ENCODE peak calls at places on chromosomes 2 and 18, in six cellular contexts. U is epithelial cell of prostate; G is OCI-LY7; Y is effector memory CD4-positive, alpha-beta T cell; E is ovary; I is GM12878. Z is an unnamed sample.

GRCh38 chr2:12501469-12502147 is 215.1 kb upstream of the TRIB2 start:
- DNase-seq in U (no peak), G (no peak), Y (peak), E (no peak), I (peak), Z (no peak)

GRCh38 chr2:50582164-50582563 is 449.8 kb downstream of the NRXN1 start:
- DNase-seq in U (no peak), G (no peak), Y (no peak), E (no peak), I (no peak), Z (peak)

GRCh38 chr2:79082987-79083386 is 4.8 kb downstream of the REG1B start:
- DNase-seq in U (no peak), G (no peak), Y (no peak), E (no peak), I (no peak), Z (peak)

GRCh38 chr2:3170792-3171455 is 206.7 kb downstream of the EIPR1 start:
- DNase-seq in U (no peak), G (no peak), Y (no peak), E (no peak), I (no peak), Z (no peak)

GRCh38 chr18:57030417-57030816 is 116.5 kb upstream of the BOD1L2 start:
- DNase-seq in U (no peak), G (no peak), Y (no peak), E (no peak), I (no peak), Z (no peak)

GRCh38 chr2:51994123-51994788 is 962.3 kb upstream of the NRXN1 start:
- DNase-seq in U (no peak), G (no peak), Y (no peak), E (no peak), I (no peak), Z (no peak)

GRCh38 chr2:19086351-19086750 is 272.1 kb downstream of the OSR1 start:
- DNase-seq in U (no peak), G (no peak), Y (no peak), E (no peak), I (no peak), Z (no peak)

GRCh38 chr2:55056024-55056521 is 5.8 kb upstream of the RTN4 start:
- DNase-seq in U (no peak), G (no peak), Y (no peak), E (no peak), I (no peak), Z (no peak)

GRCh38 chr18:37524546-37525301 is 40.9 kb downstream of the CELF4 start:
- DNase-seq in U (no peak), G (no peak), Y (no peak), E (no peak), I (no peak), Z (no peak)

GRCh38 chr2:47195149-47195548 is 40.0 kb upstream of the STPG4 start:
- DNase-seq in U (no peak), G (no peak), Y (no peak), E (no peak), I (no peak), Z (no peak)

GRCh38 chr2:47194410-47194809 is 39.3 kb upstream of the STPG4 start:
- DNase-seq in U (no peak), G (no peak), Y (no peak), E (no peak), I (no peak), Z (no peak)

GRCh38 chr2:47201224-47201623 is 46.1 kb upstream of the STPG4 start:
- DNase-seq in U (no peak), G (no peak), Y (no peak), E (no peak), I (no peak), Z (no peak)

GRCh38 chr2:47196499-47196898 is 41.4 kb upstream of the STPG4 start:
- DNase-seq in U (no peak), G (no peak), Y (no peak), E (no peak), I (no peak), Z (no peak)

DNA sequence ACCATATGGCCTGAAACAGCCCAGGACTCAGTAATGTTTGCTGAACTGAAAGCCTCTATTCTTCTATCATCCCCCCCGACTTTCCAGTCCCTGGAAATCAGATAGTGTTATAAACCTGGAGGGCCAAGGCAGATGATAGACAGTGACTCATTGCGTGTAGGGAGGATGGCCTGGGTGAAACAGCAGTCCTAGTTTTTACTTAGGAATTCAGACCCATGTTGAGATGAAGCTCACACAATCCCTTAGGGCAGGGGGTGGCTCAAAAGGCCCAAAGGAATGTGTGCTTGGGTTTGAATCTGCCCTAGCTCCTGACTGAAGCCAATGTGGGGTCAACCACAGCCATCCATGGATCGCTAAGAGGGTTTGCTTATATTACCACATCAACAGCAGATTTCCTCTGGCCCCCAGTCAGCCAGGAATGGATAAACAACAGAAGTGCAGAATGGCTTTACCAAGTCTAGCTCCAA is 43.9 kb upstream of the STPG4 start:
- DNase-seq in U (no peak), G (no peak), Y (no peak), E (no peak), I (no peak), Z (no peak)
- H3K27ac ChIP-seq in U (peak), G (no peak), Y (no peak), E (no peak), I (no peak), Z (no peak)

DNA sequence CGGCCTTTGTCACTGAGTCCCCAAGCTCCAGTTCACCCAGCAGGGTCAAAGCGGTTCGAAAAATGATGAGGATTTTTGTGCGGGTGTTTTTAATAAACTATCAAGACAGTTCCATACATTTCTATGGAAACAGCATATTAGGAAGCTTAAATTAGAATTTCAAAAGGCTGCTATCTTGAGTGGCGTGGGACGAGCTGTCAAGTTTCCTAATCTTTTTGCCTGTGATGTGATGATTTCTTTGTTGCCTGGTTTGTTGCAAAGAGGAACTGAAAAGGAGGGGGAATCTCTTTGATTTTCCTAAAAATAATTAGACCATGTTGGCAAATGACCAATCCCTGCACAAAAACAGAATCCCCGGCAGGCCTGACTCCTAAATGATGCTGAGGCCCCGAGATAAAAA is 66.2 kb upstream of the ATG16L1 start:
- DNase-seq in U (no peak), G (no peak), Y (no peak), E (no peak), I (no peak), Z (no peak)
- H3K27ac ChIP-seq in U (no peak), G (peak), Y (no peak), E (no peak), I (no peak), Z (no peak)

GRCh38 chr18:62325806-62326645 is 916 bp downstream of the TNFRSF11A start:
- DNase-seq in U (no peak), G (no peak), Y (no peak), E (no peak), I (no peak), Z (no peak)
- H3K27ac ChIP-seq in U (no peak), G (no peak), Y (no peak), E (no peak), I (no peak), Z (no peak)

DNA sequence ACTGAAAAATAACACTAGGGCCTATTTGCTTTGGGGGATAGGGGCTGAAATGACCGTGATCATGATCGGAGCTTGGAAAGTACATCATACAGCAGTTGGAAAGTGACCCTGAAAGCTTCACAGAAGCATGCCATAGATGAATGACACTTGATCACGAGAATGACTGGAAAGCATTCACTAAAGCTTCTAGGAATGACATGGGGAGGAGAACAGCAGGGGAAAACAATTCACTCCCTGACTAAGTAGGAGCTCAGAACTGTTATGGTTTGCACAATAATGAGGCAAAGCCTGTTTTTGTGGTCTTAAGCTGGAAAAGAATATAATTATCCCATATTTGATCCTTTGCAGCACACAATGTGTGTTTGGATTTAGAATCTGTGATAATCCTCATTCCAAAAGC is 237.5 kb downstream of the NOL4 start:
- DNase-seq in U (no peak), G (no peak), Y (no peak), E (no peak), I (no peak), Z (no peak)
- H3K27ac ChIP-seq in U (no peak), G (no peak), Y (no peak), E (no peak), I (no peak), Z (no peak)

GRCh38 chr2:66438498-66439290 is 3.8 kb downstream of the MEIS1 start:
- DNase-seq in U (no peak), G (no peak), Y (no peak), E (no peak), I (no peak), Z (no peak)

GRCh38 chr2:66437601-66438497 is 2.9 kb downstream of the MEIS1 start:
- DNase-seq in U (no peak), G (no peak), Y (no peak), E (peak), I (no peak), Z (peak)

GRCh38 chr2:66440692-66441091 is 5.8 kb downstream of the MEIS1 start:
- DNase-seq in U (no peak), G (no peak), Y (no peak), E (peak), I (no peak), Z (peak)

GRCh38 chr2:66440011-66440542 is 5.2 kb downstream of the MEIS1 start:
- DNase-seq in U (no peak), G (no peak), Y (no peak), E (peak), I (no peak), Z (no peak)

DNA sequence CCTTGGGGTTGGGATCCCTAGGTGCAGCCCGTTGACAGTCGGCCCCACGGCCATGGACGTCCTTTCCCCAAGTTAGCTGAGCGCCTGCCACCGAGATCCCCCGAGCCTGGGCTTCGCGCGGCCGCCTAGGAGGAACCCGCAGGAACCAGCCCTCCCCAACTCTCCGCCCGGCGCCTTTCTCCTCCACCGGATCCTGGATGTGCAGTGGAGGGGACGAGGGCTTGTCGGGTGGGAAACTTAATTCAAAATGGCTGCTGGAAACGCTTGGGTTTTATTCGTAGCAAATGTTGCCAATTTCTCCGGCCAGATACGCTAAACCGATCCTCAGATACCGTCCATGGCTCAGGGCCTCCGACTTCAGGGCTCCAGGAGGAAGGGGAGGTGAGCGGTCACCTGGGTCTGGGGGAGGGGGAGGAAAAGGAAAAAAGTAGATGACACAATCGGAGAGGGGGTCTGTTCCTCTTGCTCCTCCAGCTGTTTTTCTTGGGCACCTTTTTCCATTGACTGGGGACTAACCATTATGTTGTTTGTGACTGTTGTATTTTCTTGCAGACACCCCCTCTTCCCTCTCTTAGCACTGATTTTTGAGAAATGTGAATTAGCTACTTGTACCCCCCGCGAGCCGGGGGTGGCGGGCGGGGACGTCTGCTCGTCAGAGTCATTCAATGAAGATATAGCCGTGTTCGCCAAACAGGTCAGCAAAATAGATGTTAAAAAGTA is 4.5 kb downstream of the MEIS1 start:
- DNase-seq in U (no peak), G (no peak), Y (no peak), E (peak), I (no peak), Z (no peak)
- H3K27ac ChIP-seq in U (peak), G (no peak), Y (no peak), E (peak), I (no peak), Z (peak)

DNA sequence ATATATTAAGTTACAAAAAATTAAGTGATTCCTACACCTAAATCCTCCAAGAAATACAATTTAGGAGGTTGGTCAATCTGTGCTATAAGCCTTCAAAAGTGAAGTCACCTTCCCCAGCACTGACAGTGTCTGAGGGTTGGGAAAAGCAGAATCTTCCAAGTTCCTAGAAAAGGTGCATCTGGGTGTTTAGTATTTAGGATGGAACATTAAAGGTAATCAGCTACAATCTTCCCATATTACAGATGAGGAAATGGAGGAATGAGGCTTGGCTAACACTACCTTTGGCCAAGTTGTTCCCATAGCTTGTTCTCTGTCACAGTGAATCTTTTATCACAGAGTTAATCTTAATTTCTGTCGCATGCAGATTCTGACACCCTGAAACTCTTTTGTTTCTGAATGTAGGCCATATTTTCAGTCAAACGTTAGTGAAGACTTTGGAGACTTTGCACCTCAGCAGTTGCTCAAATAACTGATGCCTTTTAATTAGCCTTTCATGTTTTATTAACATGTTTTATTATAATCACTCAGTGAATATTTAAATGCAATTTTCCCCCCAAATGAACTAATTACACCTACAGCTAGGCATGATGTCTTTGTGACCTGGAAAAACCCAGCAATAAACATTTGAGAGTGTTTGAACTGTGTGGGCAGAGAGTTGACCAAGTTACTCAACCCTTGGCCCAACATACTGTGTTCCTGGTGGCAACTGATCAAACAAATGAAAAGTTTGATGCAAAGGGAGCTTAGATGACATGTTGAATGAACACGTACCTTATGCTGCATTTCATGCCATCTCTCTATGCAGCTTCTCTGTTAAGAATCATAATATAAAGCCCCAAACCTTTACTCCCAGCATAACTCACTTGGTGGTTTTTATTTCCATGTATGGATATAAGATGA is 17.6 kb downstream of the FN1 start:
- DNase-seq in U (no peak), G (no peak), Y (no peak), E (no peak), I (no peak), Z (no peak)
- H3K27ac ChIP-seq in U (no peak), G (no peak), Y (no peak), E (no peak), I (no peak), Z (no peak)

GRCh38 chr2:86809481-86810121 is 18.9 kb upstream of the CD8A start:
- DNase-seq in U (no peak), G (no peak), Y (no peak), E (no peak), I (no peak), Z (no peak)

GRCh38 chr2:86806059-86806857 is 15.5 kb upstream of the CD8A start:
- DNase-seq in U (no peak), G (no peak), Y (no peak), E (no peak), I (no peak), Z (no peak)

GRCh38 chr2:86807121-86807461 is 16.4 kb upstream of the CD8A start:
- DNase-seq in U (no peak), G (no peak), Y (no peak), E (no peak), I (no peak), Z (no peak)

GRCh38 chr2:86808315-86809161 is 17.8 kb upstream of the CD8A start:
- DNase-seq in U (peak), G (peak), Y (peak), E (peak), I (peak), Z (peak)

DNA sequence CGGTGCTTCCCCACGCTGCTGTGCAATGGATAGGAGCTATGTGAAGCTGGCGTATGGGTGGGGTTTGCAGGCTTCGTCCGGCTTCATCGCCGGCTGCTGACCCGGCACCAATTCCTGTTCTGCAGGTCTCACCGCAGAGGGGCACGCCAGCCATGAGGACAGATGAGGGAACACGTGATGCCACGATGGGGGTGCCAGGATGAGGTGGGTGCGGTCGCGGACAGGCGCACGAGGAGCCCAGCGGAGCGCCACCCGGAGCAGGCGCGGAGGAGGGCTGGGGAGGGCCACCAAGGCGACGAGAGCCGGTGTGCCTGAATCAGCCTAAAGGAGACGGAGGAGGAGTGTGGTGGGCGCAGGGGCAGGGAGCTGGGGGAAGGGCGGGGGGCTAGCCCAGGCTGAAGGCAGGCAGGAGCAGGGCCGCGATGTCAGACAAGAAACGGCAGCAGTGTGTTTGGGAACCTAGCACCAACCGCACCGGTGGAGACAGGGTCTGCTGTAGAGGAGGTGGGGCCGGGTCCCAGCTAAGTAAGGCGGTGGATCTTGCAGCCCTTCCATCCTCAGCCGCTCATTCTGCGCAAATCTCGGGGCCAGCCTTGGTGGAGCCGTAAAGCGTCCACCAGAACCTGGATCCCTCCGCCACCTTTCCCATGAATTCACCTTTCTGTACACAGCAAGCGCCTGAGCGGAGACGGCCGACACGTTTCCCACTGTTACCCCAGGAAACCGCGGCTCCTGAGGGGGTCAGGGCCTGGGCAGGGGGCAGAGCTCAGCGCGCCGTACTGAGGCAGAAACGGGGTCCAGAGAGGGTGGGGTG is 17.0 kb upstream of the CD8A start:
- DNase-seq in U (peak), G (no peak), Y (no peak), E (no peak), I (no peak), Z (peak)
- H3K27ac ChIP-seq in U (peak), G (no peak), Y (no peak), E (no peak), I (no peak), Z (no peak)

GRCh38 chr18:9612989-9613388 is 1.4 kb downstream of the PPP4R1 start:
- DNase-seq in U (no peak), G (peak), Y (no peak), E (no peak), I (no peak), Z (no peak)
- H3K27ac ChIP-seq in U (peak), G (peak), Y (peak), E (no peak), I (peak), Z (no peak)

GRCh38 chr2:189002079-189002478 is 27.9 kb downstream of the COL3A1 start:
- DNase-seq in U (peak), G (no peak), Y (no peak), E (no peak), I (no peak), Z (no peak)
- H3K27ac ChIP-seq in U (no peak), G (no peak), Y (no peak), E (no peak), I (no peak), Z (no peak)

GRCh38 chr2:230668184-230668938 is 44.3 kb upstream of the CAB39 start:
- DNase-seq in U (no peak), G (peak), Y (no peak), E (no peak), I (peak), Z (no peak)
- H3K27ac ChIP-seq in U (peak), G (no peak), Y (no peak), E (no peak), I (peak), Z (no peak)